ENCODE peak calls at places on chromosome 20, in five cellular contexts. N is BJ, C is gastrocnemius medialis, P is AG10803, I is endodermal cell. A is an unnamed sample.

GRCh38 chr20:23147964-23148720 is 62.0 kb upstream of the CD93 start:
- DNase-seq in N (peak; percentile 24), C (peak; percentile 91), P (peak; percentile 88), I (peak; percentile 20), A (peak; percentile 71)

GRCh38 chr20:53278555-53278954 is 306.4 kb downstream of the TSHZ2 start:
- DNase-seq in N (no peak), C (no peak), P (no peak), I (no peak), A (no peak)

GRCh38 chr20:46752639-46753235 is 43.3 kb downstream of the SLC2A10 start:
- DNase-seq in N (no peak), C (no peak), P (peak; percentile 61), I (peak; percentile 88), A (peak; percentile 77)

GRCh38 chr20:16553161-16553560 is 20.1 kb downstream of the KIF16B start:
- DNase-seq in N (no peak), C (no peak), P (no peak), I (no peak), A (no peak)

GRCh38 chr20:42380287-42380686 is 762.1 kb upstream of the CHD6 start:
- DNase-seq in N (no peak), C (no peak), P (no peak), I (peak; percentile 13), A (no peak)

GRCh38 chr20:58236612-58237317 is 8.3 kb upstream of the ANKRD60 start:
- DNase-seq in N (no peak), C (peak; percentile 32), P (peak; percentile 54), I (peak; percentile 94), A (peak; percentile 87)

GRCh38 chr20:6395695-6396094 is 272.9 kb upstream of the FERMT1 start:
- DNase-seq in N (no peak), C (no peak), P (no peak), I (no peak), A (no peak)

GRCh38 chr20:1644101-1644962 is 13.2 kb downstream of the SIRPG start:
- DNase-seq in N (no peak), C (no peak), P (no peak), I (no peak), A (peak; percentile 52)

GRCh38 chr20:11651138-11651537 is 266.6 kb upstream of the BTBD3 start:
- DNase-seq in N (no peak), C (no peak), P (no peak), I (no peak), A (no peak)

GRCh38 chr20:2210646-2211556 is 84.9 kb upstream of the TGM3 start:
- DNase-seq in N (peak; percentile 9), C (no peak), P (peak; percentile 81), I (peak; percentile 47), A (no peak)

GRCh38 chr20:36885355-36885754 is 9.4 kb downstream of the TLDC2 start:
- DNase-seq in N (no peak), C (no peak), P (no peak), I (no peak), A (no peak)

GRCh38 chr20:13857304-13857703 is 72.5 kb downstream of the NDUFAF5 start:
- DNase-seq in N (no peak), C (peak; percentile 58), P (peak; percentile 31), I (no peak), A (peak; percentile 68)
- H3K4me3 ChIP-seq in N (no peak overlapping the region), C (no peak overlapping the region), P (no peak overlapping the region), I (no peak overlapping the region), A (no peak overlapping the region)

DNA sequence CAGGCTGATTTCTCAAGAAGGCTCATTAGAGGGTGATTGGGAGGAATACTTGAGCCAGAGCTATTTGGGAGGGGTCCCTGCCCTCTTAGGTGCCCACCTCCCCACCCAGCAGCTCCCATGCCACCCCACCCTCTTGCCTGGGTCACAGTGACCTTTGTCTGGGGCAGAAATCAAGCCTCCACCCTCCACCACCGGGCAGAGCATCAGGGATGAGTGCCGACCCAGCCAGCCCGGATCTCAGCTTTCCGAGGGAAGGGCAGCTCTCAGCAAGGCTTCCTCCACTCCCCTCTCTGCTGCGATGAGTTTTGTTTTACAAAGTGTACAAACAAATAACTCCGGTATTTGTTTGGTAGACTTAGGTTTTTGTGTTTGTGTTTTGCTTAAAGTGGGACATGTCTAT is 136.7 kb upstream of the CST7 start:
- DNase-seq in N (no peak), C (no peak), P (no peak), I (no peak), A (no peak)
- TF ChIP-seq CTCF in N (no peak), C (no peak), P (no peak), I (no peak), A (no peak)

GRCh38 chr20:63025534-63026331 is 19.0 kb upstream of the BHLHE23 start:
- DNase-seq in N (peak; percentile 12), C (no peak), P (peak; percentile 52), I (no peak), A (peak; percentile 75)
- H3K4me3 ChIP-seq in N (no peak overlapping the region), C (no peak overlapping the region), P (no peak overlapping the region), I (no peak overlapping the region), A (no peak overlapping the region)

GRCh38 chr20:35523298-35523888 is 6.1 kb downstream of the C20orf173 start:
- DNase-seq in N (no peak), C (no peak), P (no peak), I (peak; percentile 90), A (no peak)
- TF ChIP-seq CTCF in N (peak; percentile 61), C (no peak), P (peak; percentile 57), I (peak; percentile 78), A (peak; percentile 51)

GRCh38 chr20:31840906-31841816 is 4.2 kb downstream of the FOXS1 start:
- DNase-seq in N (no peak), C (no peak), P (peak; percentile 47), I (no peak), A (no peak)
- H3K4me3 ChIP-seq in N (no peak overlapping the region), C (no peak overlapping the region), P (no peak overlapping the region), I (no peak overlapping the region), A (no peak overlapping the region)

GRCh38 chr20:40197744-40198143 is 491.3 kb downstream of the MAFB start:
- DNase-seq in N (no peak), C (no peak), P (peak; percentile 32), I (peak; percentile 45), A (no peak)
- TF ChIP-seq CTCF in N (no peak), C (no peak), P (no peak), I (no peak), A (no peak)

GRCh38 chr20:49345538-49345937 is 67.7 kb upstream of the ZNFX1 start:
- DNase-seq in N (peak; percentile 66), C (no peak), P (peak; percentile 93), I (no peak), A (no peak)
- H3K4me3 ChIP-seq in N (peak overlapping the region; percentile 1), C (peak overlapping the region; percentile 5), P (peak overlapping the region; percentile 38), I (no peak overlapping the region), A (no peak overlapping the region)

A was measured in upper lobe of right lung.